ENCODE peak calls at places on chromosomes 6 and 20, in nine cellular contexts. L, O, Y, F, C, E, U, A and N are unnamed samples.
A peak's percentile ranks its signal among the peaks of the same experiment; 100 is the strongest.

GRCh38 chr20:6134592-6134991 is 11.8 kb upstream of the FERMT1 start:
- DNase-seq in L (no peak), O (no peak), Y (no peak), F (no peak), C (no peak), E (no peak), U (no peak), A (no peak), N (no peak)

GRCh38 chr6:89412071-89413005 is at the start of gene RRAGD:
- DNase-seq in L (peak; percentile 77), O (peak; percentile 81), Y (peak; percentile 80), F (peak; percentile 68), C (no peak), E (peak; percentile 73), U (no peak), A (peak; percentile 66), N (peak; percentile 78)

GRCh38 chr6:126657556-126658129 is 317.7 kb downstream of the CENPW start:
- DNase-seq in L (peak; percentile 41), O (no peak), Y (no peak), F (no peak), C (peak; percentile 56), E (no peak), U (peak; percentile 44), A (no peak), N (no peak)

GRCh38 chr6:100664274-100665040 is 199.7 kb upstream of the SIM1 start:
- DNase-seq in L (peak; percentile 36), O (no peak), Y (no peak), F (no peak), C (peak; percentile 40), E (no peak), U (peak; percentile 57), A (no peak), N (no peak)

GRCh38 chr6:8557019-8557748 is 121.8 kb upstream of the SLC35B3 start:
- DNase-seq in L (no peak), O (no peak), Y (no peak), F (no peak), C (no peak), E (no peak), U (no peak), A (no peak), N (no peak)

GRCh38 chr6:162151050-162151658 is 576.4 kb downstream of the PRKN start:
- DNase-seq in L (peak; percentile 56), O (no peak), Y (no peak), F (no peak), C (no peak), E (peak; percentile 33), U (no peak), A (no peak), N (no peak)

GRCh38 chr6:133040025-133040838 is 200.9 kb upstream of the EYA4 start:
- DNase-seq in L (peak; percentile 38), O (no peak), Y (no peak), F (no peak), C (peak; percentile 53), E (no peak), U (peak; percentile 34), A (no peak), N (no peak)

GRCh38 chr20:9311132-9311531 is 203.3 kb upstream of the LAMP5 start:
- DNase-seq in L (no peak), O (no peak), Y (no peak), F (no peak), C (no peak), E (no peak), U (peak; percentile 24), A (no peak), N (no peak)

GRCh38 chr6:92767101-92767500 is 652.3 kb downstream of the EPHA7 start:
- DNase-seq in L (no peak), O (no peak), Y (no peak), F (no peak), C (no peak), E (no peak), U (no peak), A (no peak), N (no peak)

GRCh38 chr6:138787138-138787537 is 8.7 kb upstream of the ECT2L start:
- DNase-seq in L (peak; percentile 70), O (no peak), Y (no peak), F (no peak), C (no peak), E (no peak), U (no peak), A (no peak), N (no peak)

GRCh38 chr6:7243188-7243942 is 69.6 kb downstream of the SSR1 start:
- DNase-seq in L (peak; percentile 71), O (no peak), Y (peak; percentile 58), F (no peak), C (peak; percentile 69), E (no peak), U (peak; percentile 64), A (no peak), N (no peak)

GRCh38 chr20:20827992-20828597 is 115.7 kb upstream of the RALGAPA2 start:
- DNase-seq in L (no peak), O (no peak), Y (no peak), F (no peak), C (no peak), E (no peak), U (no peak), A (no peak), N (no peak)

GRCh38 chr6:155142902-155143609 is 120.8 kb upstream of the CLDN20 start:
- DNase-seq in L (no peak), O (no peak), Y (no peak), F (no peak), C (peak; percentile 84), E (no peak), U (peak; percentile 33), A (no peak), N (no peak)

GRCh38 chr20:4050581-4050980 is 35.2 kb upstream of the RNF24 start:
- DNase-seq in L (no peak), O (no peak), Y (no peak), F (no peak), C (no peak), E (no peak), U (no peak), A (peak; percentile 0), N (no peak)

GRCh38 chr6:27025351-27025750 is 222.2 kb upstream of the PRSS16 start:
- DNase-seq in L (no peak), O (no peak), Y (no peak), F (no peak), C (no peak), E (no peak), U (no peak), A (no peak), N (no peak)

GRCh38 chr6:116055513-116055912 is 5.2 kb downstream of the FRK start:
- DNase-seq in L (no peak), O (no peak), Y (no peak), F (no peak), C (no peak), E (no peak), U (no peak), A (no peak), N (no peak)

GRCh38 chr6:143140767-143141166 is 80.1 kb downstream of the AIG1 start:
- DNase-seq in L (no peak), O (no peak), Y (no peak), F (peak; percentile 41), C (no peak), E (no peak), U (no peak), A (no peak), N (peak; percentile 46)

DNA sequence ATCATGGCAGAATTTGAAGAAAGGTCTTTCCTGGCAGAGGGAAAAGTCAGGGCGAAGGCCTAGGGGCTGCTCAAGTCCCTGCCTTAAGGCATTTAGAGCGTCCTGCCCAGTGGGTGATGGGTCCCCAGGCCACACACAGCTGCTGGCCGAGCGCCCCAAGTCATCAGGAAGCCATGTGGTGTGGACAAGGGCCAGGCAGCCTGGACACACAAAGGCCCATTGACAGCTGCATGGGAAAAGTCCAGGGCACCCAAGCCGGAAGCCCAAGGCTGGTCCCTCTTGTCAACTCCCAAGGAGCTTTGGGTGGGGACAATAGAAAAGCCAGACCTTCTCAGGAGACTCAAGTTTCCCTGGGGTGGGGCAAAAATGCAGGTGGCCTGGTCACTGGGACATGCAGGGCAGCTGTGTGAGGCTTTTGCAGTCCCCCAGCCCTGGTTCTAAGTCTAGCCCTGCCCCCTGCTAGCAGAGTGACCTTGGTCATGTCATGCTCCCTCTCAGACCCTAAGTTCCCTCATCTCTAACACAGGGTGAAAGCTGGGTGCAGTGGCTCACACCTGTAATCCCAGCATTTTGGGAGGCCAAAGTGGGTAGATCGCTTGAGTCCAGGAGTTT is 44.3 kb upstream of the PTGIS start:
- DNase-seq in L (no peak), O (no peak), Y (no peak), F (peak; percentile 66), C (no peak), E (peak; percentile 70), U (no peak), A (peak; percentile 67), N (peak; percentile 66)
- H3K4me1 ChIP-seq in L (no peaks in the 10 kb centered on the region), O (no peaks in the 10 kb centered on the region), Y (peaks cover 9% of the 10 kb centered on the region), F (peaks cover 19% of the 10 kb centered on the region), C (no peaks in the 10 kb centered on the region), E (peaks cover 19% of the 10 kb centered on the region), U (peaks cover 4% of the 10 kb centered on the region), A (peaks cover 27% of the 10 kb centered on the region), N (peaks cover 34% of the 10 kb centered on the region)

GRCh38 chr20:36432096-36432495 is 109.2 kb upstream of the MYL9 start:
- DNase-seq in L (no peak), O (no peak), Y (no peak), F (no peak), C (no peak), E (no peak), U (no peak), A (no peak), N (no peak)

GRCh38 chr20:36439731-36440072 is 101.6 kb upstream of the MYL9 start:
- DNase-seq in L (no peak), O (no peak), Y (no peak), F (no peak), C (no peak), E (no peak), U (no peak), A (no peak), N (no peak)

GRCh38 chr20:36439040-36439730 is 102.1 kb upstream of the MYL9 start:
- DNase-seq in L (peak; percentile 49), O (peak; percentile 89), Y (peak; percentile 61), F (peak; percentile 64), C (peak; percentile 44), E (peak; percentile 64), U (peak; percentile 43), A (peak; percentile 79), N (peak; percentile 58)

GRCh38 chr20:36434383-36434782 is 106.9 kb upstream of the MYL9 start:
- DNase-seq in L (no peak), O (no peak), Y (no peak), F (no peak), C (no peak), E (no peak), U (no peak), A (no peak), N (no peak)

GRCh38 chr20:36435799-36436541 is 105.3 kb upstream of the MYL9 start:
- DNase-seq in L (no peak), O (peak; percentile 92), Y (peak; percentile 89), F (peak; percentile 78), C (peak; percentile 78), E (peak; percentile 81), U (peak; percentile 21), A (peak; percentile 90), N (peak; percentile 71)
- H3K4me3 ChIP-seq in L (no peak overlapping the region), O (peak overlapping the region; percentile 26), Y (peak overlapping the region; percentile 43), F (peak overlapping the region; percentile 44), C (peak overlapping the region; percentile 17), E (peak overlapping the region; percentile 62), U (peak overlapping the region; percentile 46), A (peak overlapping the region; percentile 41), N (peak overlapping the region; percentile 56)

GRCh38 chr6:121759370-121759769 is 323.9 kb downstream of the GJA1 start:
- DNase-seq in L (no peak), O (no peak), Y (no peak), F (no peak), C (peak; percentile 2), E (no peak), U (no peak), A (no peak), N (no peak)
- H3K36me3 ChIP-seq in L (no peaks in the 10 kb centered on the region), O (no peaks in the 10 kb centered on the region), Y (no peaks in the 10 kb centered on the region), F (no peaks in the 10 kb centered on the region), C (no peaks in the 10 kb centered on the region), E (no peaks in the 10 kb centered on the region), U (no peaks in the 10 kb centered on the region), A (no peaks in the 10 kb centered on the region), N (no peaks in the 10 kb centered on the region)

GRCh38 chr20:63015147-63015664 is 8.4 kb upstream of the BHLHE23 start:
- DNase-seq in L (no peak), O (no peak), Y (no peak), F (peak; percentile 10), C (no peak), E (no peak), U (no peak), A (no peak), N (no peak)
- H3K4me1 ChIP-seq in L (peaks cover 17% of the 10 kb centered on the region), O (no peaks in the 10 kb centered on the region), Y (no peaks in the 10 kb centered on the region), F (no peaks in the 10 kb centered on the region), C (no peaks in the 10 kb centered on the region), E (no peaks in the 10 kb centered on the region), U (no peaks in the 10 kb centered on the region), A (no peaks in the 10 kb centered on the region), N (no peaks in the 10 kb centered on the region)